ENCODE peak calls at places on chromosomes 12 and 14, in eight cellular contexts. A is fibroblast of the conjunctiva; B is stimulated activated CD8-positive, alpha-beta memory T cell treated with anti-CD3 and anti-CD28 coated beads, Interleukin-4, amount 100 ng/mL, for 1 hour; E is CD4-positive, alpha-beta T cell; H is activated T-helper 1 cell treated with anti-CD3 and anti-CD28 coated beads, Interleukin-12 subunit alpha, Interleukin-12 subunit beta, Interleukin-2, Interleukin-4 antibody, amounts not matched to agents 30 ng/mL and 10 ng/mL and 1 ng/mL, durations not matched to agents 14 hours and 24 hours and 36 hours; F is uterus; P is type B pancreatic cell; D is NAMALWA. Q is an unnamed sample.

GRCh38 chr12:111094157-111094772 is 173.9 kb upstream of the MYL2 start:
- DNase-seq in P (no peak), H (no peak), D (no peak), B (no peak), A (no peak), F (no peak), E (no peak), Q (no peak)

GRCh38 chr12:16269941-16270340 is 7.5 kb downstream of the SLC15A5 start:
- DNase-seq in D (no peak), B (no peak), A (no peak), P (no peak), H (no peak), F (no peak), E (no peak), Q (no peak)

GRCh38 chr14:64748521-64748920 is 44.3 kb downstream of the PLEKHG3 start:
- DNase-seq in H (no peak), A (no peak), P (no peak), D (no peak), B (no peak), F (no peak), E (no peak), Q (no peak)

GRCh38 chr14:85799668-85800067 is 269.7 kb downstream of the FLRT2 start:
- DNase-seq in A (no peak), H (no peak), F (no peak), D (no peak), E (no peak), P (no peak), B (no peak), Q (no peak)

GRCh38 chr12:22415342-22416309 is 81.1 kb upstream of the ST8SIA1 start:
- DNase-seq in A (no peak), F (no peak), H (no peak), D (no peak), P (no peak), E (no peak), B (no peak), Q (no peak)

GRCh38 chr12:122021822-122022392 is at the start of gene BCL7A:
- DNase-seq in F (peak; percentile 70), P (no peak), B (no peak), A (peak; percentile 49), E (peak; percentile 59), H (peak; percentile 47), D (peak; percentile 71), Q (peak; percentile 79)

GRCh38 chr14:68282479-68283377 is 463.1 kb downstream of the RAD51B start:
- DNase-seq in P (no peak), A (no peak), E (peak; percentile 15), F (no peak), D (peak; percentile 60), B (no peak), H (peak; percentile 12), Q (no peak)

GRCh38 chr12:69821441-69822204 is 3.4 kb upstream of the MYRFL start:
- DNase-seq in E (no peak), F (no peak), H (no peak), A (peak; percentile 39), P (no peak), B (no peak), D (no peak), Q (peak; percentile 19)

GRCh38 chr14:83164016-83164415 is 1630.4 kb upstream of the SEL1L start:
- DNase-seq in D (no peak), E (no peak), A (peak; percentile 73), F (no peak), B (no peak), H (no peak), P (no peak), Q (no peak)

GRCh38 chr14:56555921-56556570 is 23.6 kb upstream of the TMEM260 start:
- DNase-seq in P (no peak), E (no peak), A (peak; percentile 38), D (peak; percentile 39), B (no peak), F (no peak), H (no peak), Q (peak; percentile 10)

Q was measured in frontal cortex.